ENCODE peak calls at places on chromosomes 11 and 22, in nine cellular contexts. B, W, C, Y, R, D, M, J and P are unnamed samples. For H3K4me1 and H3K36me3, the result is how much of the 10 kb centered on the place peaks cover.

GRCh38 chr11:16606784-16607674 is 131.4 kb upstream of the C11orf58 start:
- DNase-seq in Y (no peak), R (peak), M (peak), B (no peak), C (peak), J (peak), W (no peak), D (peak), P (peak)

GRCh38 chr11:108766596-108767173 is 101.8 kb downstream of the DDX10 start:
- DNase-seq in D (no peak), Y (no peak), W (no peak), C (no peak), J (no peak), M (peak), R (no peak), B (no peak), P (no peak)

GRCh38 chr22:19631899-19632670 is 82.2 kb upstream of the SEPTIN5 start:
- DNase-seq in R (no peak), D (peak), J (peak), M (peak), W (no peak), Y (no peak), B (no peak), C (no peak), P (peak)

GRCh38 chr11:25755918-25756584 is 575.9 kb upstream of the ANO3 start:
- DNase-seq in W (no peak), J (no peak), M (no peak), Y (no peak), R (peak), C (no peak), B (no peak), D (no peak), P (no peak)

GRCh38 chr11:134466909-134467567 is 55.0 kb upstream of the B3GAT1 start:
- DNase-seq in R (no peak), J (no peak), D (no peak), Y (peak), B (no peak), W (no peak), C (no peak), M (no peak), P (no peak)

GRCh38 chr11:19646308-19646707 is 66.3 kb upstream of the NAV2 start:
- DNase-seq in C (no peak), Y (no peak), B (no peak), J (no peak), W (no peak), D (peak), R (no peak), M (peak), P (no peak)

GRCh38 chr11:35146711-35147110 is 7.7 kb downstream of the CD44 start:
- DNase-seq in C (no peak), Y (no peak), J (no peak), B (no peak), W (no peak), D (no peak), M (no peak), R (no peak), P (no peak)

GRCh38 chr11:95135155-95135554 is 45.5 kb downstream of the ENDOD1 start:
- DNase-seq in M (peak), J (no peak), D (no peak), W (no peak), Y (no peak), R (no peak), B (no peak), C (peak), P (no peak)

GRCh38 chr22:29744902-29745301 is 21.9 kb downstream of the ZMAT5 start:
- DNase-seq in Y (peak), B (no peak), W (no peak), J (no peak), R (no peak), D (no peak), M (peak), C (no peak), P (peak)

GRCh38 chr22:44389926-44390925 is 77.5 kb upstream of the SHISAL1 start:
- DNase-seq in D (no peak), B (no peak), Y (no peak), C (peak), J (no peak), R (peak), M (no peak), W (no peak), P (no peak)

GRCh38 chr11:107830915-107831540 is 27.6 kb downstream of the SLC35F2 start:
- DNase-seq in C (peak), D (peak), M (no peak), W (no peak), Y (no peak), R (no peak), B (no peak), J (no peak), P (no peak)

GRCh38 chr11:32751381-32751780 is 43.1 kb downstream of the CCDC73 start:
- DNase-seq in W (no peak), Y (no peak), J (no peak), C (no peak), R (no peak), D (no peak), B (no peak), M (no peak), P (no peak)

GRCh38 chr11:14308114-14308896 is 50.7 kb downstream of the RRAS2 start:
- DNase-seq in Y (no peak), B (no peak), D (no peak), R (no peak), C (no peak), J (no peak), M (peak), W (no peak), P (peak)

GRCh38 chr11:42410251-42410956 is 901.4 kb upstream of the API5 start:
- DNase-seq in M (no peak), J (no peak), W (no peak), D (no peak), C (no peak), Y (no peak), R (no peak), B (no peak), P (no peak)

GRCh38 chr11:60931897-60932296 is 7.6 kb downstream of the TMEM132A start:
- DNase-seq in B (no peak), W (no peak), D (no peak), M (no peak), J (no peak), R (no peak), Y (no peak), C (no peak), P (no peak)

GRCh38 chr22:49903322-49904039 is 14.8 kb downstream of the ALG12 start:
- DNase-seq in M (no peak), Y (no peak), D (no peak), R (no peak), C (no peak), B (no peak), W (no peak), J (no peak), P (no peak)

GRCh38 chr11:84780689-84781293 is 846.4 kb downstream of the DLG2 start:
- DNase-seq in M (peak), W (no peak), B (no peak), Y (no peak), D (no peak), C (no peak), R (no peak), J (peak), P (peak)

GRCh38 chr11:1695548-1696108 is 1.4 kb upstream of the KRTAP5-6 start:
- DNase-seq in R (no peak), D (no peak), W (no peak), M (no peak), B (no peak), C (no peak), J (no peak), Y (peak), P (no peak)

GRCh38 chr22:19598054-19598855 is 74.0 kb upstream of the CLDN5 start:
- DNase-seq in R (no peak), C (no peak), B (no peak), M (no peak), D (peak), J (no peak), Y (no peak), W (no peak), P (no peak)

GRCh38 chr11:9821008-9821752 is 157.3 kb downstream of the SWAP70 start:
- DNase-seq in Y (no peak), C (no peak), R (no peak), W (no peak), D (no peak), B (no peak), J (no peak), M (no peak), P (peak)

GRCh38 chr11:74443071-74443864 is 24.1 kb downstream of the KCNE3 start:
- DNase-seq in R (no peak), C (peak), D (peak), J (no peak), Y (peak), M (peak), B (no peak), W (no peak), P (peak)

GRCh38 chr11:47514825-47515647 is 37.9 kb downstream of the CELF1 start:
- DNase-seq in W (no peak), M (peak), B (no peak), D (no peak), J (no peak), Y (no peak), C (no peak), R (no peak), P (peak)

GRCh38 chr11:72579816-72580647 is 94.2 kb downstream of the PDE2A start:
- DNase-seq in D (no peak), M (no peak), Y (no peak), R (no peak), C (peak), J (no peak), B (no peak), W (no peak), P (no peak)

GRCh38 chr22:21632237-21632895 is at the start of gene CCDC116:
- DNase-seq in W (peak), R (peak), B (no peak), Y (no peak), C (no peak), J (no peak), M (no peak), D (no peak), P (peak)
- H3K4me3 ChIP-seq in W (no peak), R (no peak), B (no peak), Y (no peak), C (no peak), J (no peak), M (no peak), D (no peak), P (no peak)

GRCh38 chr11:111229604-111230003 is 15.9 kb upstream of the POU2AF2 start:
- DNase-seq in D (no peak), M (peak), R (no peak), Y (no peak), C (no peak), B (no peak), J (no peak), W (no peak), P (no peak)
- H3K4me1 ChIP-seq in D (under half), M (under half), R (under half), Y (under half), C (under half), B (under half), J (under half), W (under half), P (under half)

DNA sequence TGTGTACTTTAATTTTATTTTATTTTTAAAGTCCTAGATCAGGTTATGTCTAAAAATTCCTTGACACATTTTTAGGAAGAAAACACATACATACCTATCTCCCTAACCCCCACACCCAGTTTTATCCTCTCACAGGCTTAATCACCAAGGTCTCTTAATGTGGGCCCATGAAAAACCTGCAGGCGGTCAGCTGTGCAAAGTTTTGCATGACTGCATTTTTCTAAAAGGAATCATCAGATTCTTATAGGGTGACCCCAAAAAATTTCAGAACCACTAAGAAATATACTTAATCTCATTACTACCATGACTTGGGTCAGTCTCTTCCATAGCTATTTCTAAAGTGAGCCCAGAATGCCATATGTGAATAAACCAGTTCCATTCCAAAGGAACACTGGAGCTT is 19.8 kb downstream of the SAA1 start:
- DNase-seq in R (no peak), M (no peak), J (no peak), D (no peak), C (no peak), W (no peak), Y (no peak), B (no peak), P (no peak)
- H3K36me3 ChIP-seq in R (under half), M (under half), J (half or more), D (under half), C (under half), W (under half), Y (under half), B (under half), P (under half)

GRCh38 chr11:118223992-118224391 is 819 bp downstream of the JAML start:
- DNase-seq in D (no peak), C (no peak), W (no peak), R (no peak), B (no peak), Y (no peak), M (no peak), J (no peak), P (no peak)
- H3K4me3 ChIP-seq in D (no peak), C (no peak), W (peak), R (no peak), B (no peak), Y (peak), M (no peak), J (no peak), P (no peak)

GRCh38 chr22:40196628-40197027 is 18.9 kb downstream of the TNRC6B start:
- DNase-seq in M (peak), R (no peak), D (peak), C (no peak), Y (no peak), J (no peak), B (no peak), W (no peak), P (peak)
- H3K4me1 ChIP-seq in M (under half), R (half or more), D (under half), C (half or more), Y (under half), J (under half), B (half or more), W (under half), P (under half)

GRCh38 chr22:37084385-37084784 is 25.1 kb downstream of the TMPRSS6 start:
- DNase-seq in R (peak), J (no peak), D (no peak), M (no peak), C (no peak), Y (no peak), W (no peak), B (no peak), P (no peak)
- H3K36me3 ChIP-seq in R (under half), J (under half), D (under half), M (under half), C (under half), Y (under half), W (under half), B (under half), P (under half)